ENCODE peak calls at places on chromosomes 13 and 19, in four cellular contexts. One of them, this sample, is unnamed.

GRCh38 chr19:33613601-33614000 is 8.2 kb upstream of the CHST8 start:
- DNase-seq in GM12878: no peak
- DNase-seq in GM12891: no peak
- DNase-seq in K562: no peak
- DNase-seq in this sample: no peak

GRCh38 chr13:48370815-48371214 is 42.1 kb downstream of the LPAR6 start:
- DNase-seq in GM12891: no peak
- DNase-seq in K562: no peak
- DNase-seq in GM12878: no peak
- DNase-seq in this sample: no peak

GRCh38 chr19:3142292-3142670 is 6.4 kb downstream of the GNA15 start:
- DNase-seq in GM12878: no peak
- DNase-seq in K562: no peak
- DNase-seq in GM12891: no peak
- DNase-seq in this sample: no peak

GRCh38 chr19:32702010-32702409 is 10.4 kb downstream of the NUDT19 start:
- DNase-seq in K562: no peak
- DNase-seq in GM12891: no peak
- DNase-seq in GM12878: no peak
- DNase-seq in this sample: no peak

GRCh38 chr13:40971321-40971720 is 47.8 kb downstream of the ELF1 start:
- DNase-seq in K562: no peak
- DNase-seq in GM12891: no peak
- DNase-seq in GM12878: no peak
- DNase-seq in this sample: no peak

GRCh38 chr13:52156724-52157251 is 2.6 kb downstream of the NEK3 start:
- DNase-seq in K562: no peak
- DNase-seq in GM12891: no peak
- DNase-seq in GM12878: no peak
- DNase-seq in this sample: no peak

GRCh38 chr13:112219753-112220152 is 152.8 kb downstream of the SOX1 start:
- DNase-seq in GM12891: no peak
- DNase-seq in K562: no peak
- DNase-seq in GM12878: no peak
- DNase-seq in this sample: no peak

GRCh38 chr19:44668985-44669764 is 2.1 kb upstream of the CEACAM19 start:
- DNase-seq in K562: no peak
- DNase-seq in GM12878: no peak
- DNase-seq in GM12891: no peak
- DNase-seq in this sample: no peak

GRCh38 chr13:109787135-109787954 is 962 bp upstream of the IRS2 start:
- DNase-seq in K562: peak; percentile 56
- DNase-seq in GM12878: no peak
- DNase-seq in GM12891: no peak
- DNase-seq in this sample: no peak

GRCh38 chr19:9597027-9597426 is 12.7 kb upstream of the ZNF121 start:
- DNase-seq in GM12878: no peak
- DNase-seq in GM12891: no peak
- DNase-seq in K562: no peak
- DNase-seq in this sample: no peak

GRCh38 chr13:33634526-33635111 is 183.3 kb upstream of the RFC3 start:
- DNase-seq in GM12891: no peak
- DNase-seq in GM12878: no peak
- DNase-seq in K562: no peak
- DNase-seq in this sample: no peak

GRCh38 chr13:32837973-32838940 is 178.0 kb upstream of the KL start:
- DNase-seq in GM12878: no peak
- DNase-seq in GM12891: no peak
- DNase-seq in K562: no peak
- DNase-seq in this sample: no peak

GRCh38 chr13:61685683-61686013 is 270.0 kb upstream of the PCDH20 start:
- DNase-seq in K562: no peak
- DNase-seq in GM12891: no peak
- DNase-seq in GM12878: no peak
- DNase-seq in this sample: no peak

GRCh38 chr13:40185393-40185792 is 481.0 kb downstream of the FOXO1 start:
- DNase-seq in GM12878: no peak
- DNase-seq in K562: no peak
- DNase-seq in GM12891: no peak
- DNase-seq in this sample: no peak

GRCh38 chr19:8580710-8581281 is 3.6 kb upstream of the MYO1F start:
- DNase-seq in K562: peak; percentile 83
- DNase-seq in GM12891: peak; percentile 71
- DNase-seq in GM12878: no peak
- DNase-seq in this sample: peak; percentile 90

GRCh38 chr13:25802579-25802978 is 249.2 kb downstream of the SHISA2 start:
- DNase-seq in K562: no peak
- DNase-seq in GM12891: no peak
- DNase-seq in GM12878: no peak
- DNase-seq in this sample: peak; percentile 99

GRCh38 chr19:18611327-18612050 is 1.2 kb upstream of the TMEM59L start:
- DNase-seq in GM12891: no peak
- DNase-seq in GM12878: no peak
- DNase-seq in K562: peak; percentile 44
- DNase-seq in this sample: no peak

GRCh38 chr13:112102243-112102642 is 35.3 kb downstream of the SOX1 start:
- DNase-seq in K562: no peak
- DNase-seq in GM12878: no peak
- DNase-seq in GM12891: no peak
- DNase-seq in this sample: no peak

GRCh38 chr13:78867655-78868054 is 208.7 kb upstream of the OBI1 start:
- DNase-seq in K562: no peak
- DNase-seq in GM12878: no peak
- DNase-seq in GM12891: no peak
- DNase-seq in this sample: no peak

GRCh38 chr19:19654441-19654840 is 9.0 kb downstream of the ATP13A1 start:
- DNase-seq in K562: peak; percentile 2
- DNase-seq in GM12878: no peak
- DNase-seq in GM12891: peak; percentile 10
- DNase-seq in this sample: no peak

GRCh38 chr19:5048091-5048726 is 79.3 kb downstream of the KDM4B start:
- DNase-seq in GM12878: no peak
- DNase-seq in K562: peak; percentile 86
- DNase-seq in GM12891: peak; percentile 95
- DNase-seq in this sample: peak; percentile 68

GRCh38 chr19:48390188-48391099 is 907 bp downstream of the KDELR1 start:
- DNase-seq in K562: peak; percentile 79
- DNase-seq in GM12878: no peak
- DNase-seq in GM12891: peak; percentile 67
- DNase-seq in this sample: peak; percentile 72
- TF ChIP-seq SPI1 in K562: no peak
- TF ChIP-seq SPI1 in GM12878: no peak
- TF ChIP-seq SPI1 in GM12891: no peak
- TF ChIP-seq SPI1 in this sample: no peak

GRCh38 chr19:55440411-55441105 is 2.5 kb downstream of the SHISA7 start:
- DNase-seq in K562: peak; percentile 90
- DNase-seq in GM12891: no peak
- DNase-seq in GM12878: no peak
- DNase-seq in this sample: no peak
- TF ChIP-seq SPI1 in K562: peak; percentile 61
- TF ChIP-seq SPI1 in GM12891: no peak
- TF ChIP-seq SPI1 in GM12878: no peak
- TF ChIP-seq SPI1 in this sample: no peak

GRCh38 chr19:12720851-12721655 is 2.7 kb downstream of the TNPO2 start:
- DNase-seq in GM12891: no peak
- DNase-seq in GM12878: no peak
- DNase-seq in K562: peak; percentile 49
- DNase-seq in this sample: no peak

GRCh38 chr19:12720296-12720695 is 3.4 kb downstream of the TNPO2 start:
- DNase-seq in GM12878: no peak
- DNase-seq in K562: no peak
- DNase-seq in GM12891: no peak
- DNase-seq in this sample: no peak

GRCh38 chr19:12723383-12723642 is 419 bp downstream of the TNPO2 start:
- DNase-seq in GM12891: no peak
- DNase-seq in GM12878: no peak
- DNase-seq in K562: no peak
- DNase-seq in this sample: no peak

GRCh38 chr19:12722566-12723382 is 958 bp downstream of the TNPO2 start:
- DNase-seq in K562: peak; percentile 97
- DNase-seq in GM12878: peak; percentile 81
- DNase-seq in GM12891: peak; percentile 97
- DNase-seq in this sample: peak; percentile 99

DNA sequence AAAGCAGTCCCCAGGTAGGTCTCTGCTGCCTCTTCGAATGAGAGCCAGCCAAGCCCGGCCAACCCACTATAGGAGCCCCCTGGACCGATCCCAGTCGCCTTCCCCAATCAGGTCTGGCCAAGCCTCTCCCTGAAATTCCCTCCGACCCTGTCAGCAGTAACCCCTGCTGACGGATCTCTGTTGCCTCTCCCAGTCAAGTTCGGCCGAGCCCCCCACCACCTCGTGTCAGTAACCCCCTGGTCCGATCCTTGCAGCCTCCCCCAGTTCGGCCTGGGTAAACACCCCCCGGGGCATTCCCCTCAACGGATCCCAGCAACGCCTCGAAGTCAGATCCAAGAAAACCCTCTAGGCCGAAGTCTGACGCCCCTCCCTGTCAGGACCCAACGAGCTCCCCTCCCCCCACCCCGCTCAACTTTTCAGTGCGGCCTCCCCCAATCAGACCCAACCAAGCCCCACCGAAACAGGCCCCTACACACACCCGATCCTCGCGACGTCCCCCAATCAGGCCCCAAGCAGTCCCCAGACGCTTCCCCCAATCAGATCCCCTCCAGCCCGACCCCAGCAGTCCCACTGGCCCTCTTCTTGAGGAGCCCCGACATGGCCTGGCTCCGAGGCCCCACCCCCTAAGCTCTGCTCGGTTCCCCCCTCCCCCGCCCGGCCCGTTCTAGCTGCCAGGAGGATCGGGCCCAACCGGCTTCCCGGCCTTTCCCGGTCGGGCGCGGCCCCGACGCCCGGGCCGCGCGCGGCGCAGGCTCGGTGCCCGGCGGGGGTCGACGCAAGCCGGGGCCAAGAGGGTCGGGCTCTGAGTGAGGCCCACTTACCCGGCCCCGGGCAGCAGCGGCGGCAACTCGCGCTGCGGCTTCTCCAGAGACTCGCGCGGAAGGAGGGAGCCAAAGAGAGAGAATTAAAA is 1.8 kb downstream of the TNPO2 start:
- DNase-seq in GM12878: no peak
- DNase-seq in K562: peak; percentile 86
- DNase-seq in GM12891: peak; percentile 75
- DNase-seq in this sample: peak; percentile 72
- TF ChIP-seq SPI1 in GM12878: no peak
- TF ChIP-seq SPI1 in K562: no peak
- TF ChIP-seq SPI1 in GM12891: no peak
- TF ChIP-seq SPI1 in this sample: no peak

GRCh38 chr13:113845723-113846638 is 17.9 kb downstream of the GAS6 start:
- DNase-seq in GM12878: no peak
- DNase-seq in GM12891: no peak
- DNase-seq in K562: no peak
- DNase-seq in this sample: peak; percentile 30

GRCh38 chr13:113845055-113845454 is 18.8 kb downstream of the GAS6 start:
- DNase-seq in GM12878: no peak
- DNase-seq in GM12891: no peak
- DNase-seq in K562: no peak
- DNase-seq in this sample: no peak

GRCh38 chr13:113843063-113843654 is 20.7 kb downstream of the GAS6 start:
- DNase-seq in GM12878: no peak
- DNase-seq in K562: no peak
- DNase-seq in GM12891: no peak
- DNase-seq in this sample: no peak

GRCh38 chr13:113842336-113843062 is 21.4 kb downstream of the GAS6 start:
- DNase-seq in K562: no peak
- DNase-seq in GM12878: no peak
- DNase-seq in GM12891: no peak
- DNase-seq in this sample: no peak

DNA sequence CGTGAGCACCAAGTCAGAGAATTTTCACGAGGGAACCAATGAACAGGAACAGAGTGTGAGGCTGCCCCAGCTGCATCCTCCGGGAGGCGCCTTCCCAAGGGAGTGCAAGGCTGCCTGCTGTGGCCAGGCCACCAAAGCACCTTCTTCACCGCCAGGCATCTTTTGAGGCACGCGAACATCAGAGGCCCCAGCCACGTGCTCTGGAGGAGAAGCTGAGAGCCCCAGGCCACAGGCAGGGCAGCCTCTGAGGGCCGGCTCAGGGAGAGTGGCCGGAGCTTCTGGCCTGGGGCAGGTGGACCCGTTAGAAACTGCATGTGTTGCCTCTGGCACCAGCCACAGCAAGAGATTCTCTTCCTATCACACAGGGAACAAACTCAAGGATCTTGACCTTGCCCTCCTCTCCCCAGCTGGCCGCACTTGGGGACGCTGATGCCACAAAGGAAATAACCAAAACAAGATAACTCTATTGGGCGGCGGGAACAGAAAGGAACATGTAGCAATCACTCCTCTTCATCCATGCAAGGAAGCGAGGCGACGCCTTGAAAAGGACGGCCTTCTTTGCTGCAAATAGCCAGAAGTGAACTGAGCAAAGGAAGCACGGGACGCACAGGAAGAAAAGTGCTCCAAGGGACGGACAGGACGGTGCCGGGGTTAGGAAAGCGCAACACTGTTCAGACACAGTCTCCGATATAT is 19.9 kb downstream of the GAS6 start:
- DNase-seq in GM12878: no peak
- DNase-seq in K562: no peak
- DNase-seq in GM12891: no peak
- DNase-seq in this sample: no peak
- TF ChIP-seq SPI1 in GM12878: no peak
- TF ChIP-seq SPI1 in K562: no peak
- TF ChIP-seq SPI1 in GM12891: no peak
- TF ChIP-seq SPI1 in this sample: no peak

GRCh38 chr13:24230428-24231072 is 70.0 kb downstream of the SPATA13 start:
- DNase-seq in GM12878: no peak
- DNase-seq in GM12891: no peak
- DNase-seq in K562: no peak
- DNase-seq in this sample: no peak
- TF ChIP-seq SPI1 in GM12878: no peak
- TF ChIP-seq SPI1 in GM12891: no peak
- TF ChIP-seq SPI1 in K562: no peak
- TF ChIP-seq SPI1 in this sample: no peak

GRCh38 chr19:28980236-28980868 is 232.6 kb downstream of the UQCRFS1 start:
- DNase-seq in GM12891: no peak
- DNase-seq in K562: no peak
- DNase-seq in GM12878: no peak
- DNase-seq in this sample: no peak
- TF ChIP-seq SPI1 in GM12891: no peak
- TF ChIP-seq SPI1 in K562: no peak
- TF ChIP-seq SPI1 in GM12878: no peak
- TF ChIP-seq SPI1 in this sample: no peak

GRCh38 chr13:80196756-80197155 is 144.2 kb downstream of the SPRY2 start:
- DNase-seq in K562: no peak
- DNase-seq in GM12878: no peak
- DNase-seq in GM12891: no peak
- DNase-seq in this sample: no peak

GRCh38 chr13:80201686-80202085 is 139.2 kb downstream of the SPRY2 start:
- DNase-seq in GM12878: no peak
- DNase-seq in GM12891: no peak
- DNase-seq in K562: no peak
- DNase-seq in this sample: no peak

GRCh38 chr13:80199585-80200292 is 141.2 kb downstream of the SPRY2 start:
- DNase-seq in GM12891: no peak
- DNase-seq in GM12878: no peak
- DNase-seq in K562: no peak
- DNase-seq in this sample: no peak

GRCh38 chr13:80195649-80196048 is 145.3 kb downstream of the SPRY2 start:
- DNase-seq in GM12891: no peak
- DNase-seq in K562: no peak
- DNase-seq in GM12878: no peak
- DNase-seq in this sample: no peak

GRCh38 chr13:80199067-80199466 is 141.9 kb downstream of the SPRY2 start:
- DNase-seq in GM12891: no peak
- DNase-seq in K562: no peak
- DNase-seq in GM12878: no peak
- DNase-seq in this sample: no peak
- TF ChIP-seq SPI1 in GM12891: no peak
- TF ChIP-seq SPI1 in K562: no peak
- TF ChIP-seq SPI1 in GM12878: no peak
- TF ChIP-seq SPI1 in this sample: no peak

This sample was measured in HL-60.